ENCODE peak calls at places on chromosomes 3 and 15, in ten cellular contexts. One of them, this sample, is unnamed.

GRCh38 chr3:59300727-59301134 is 250.9 kb upstream of the CFAP20DC start:
- DNase-seq in Ammon's horn: no peak
- DNase-seq in HS-5: no peak
- DNase-seq in fibroblast of mammary gland: no peak
- DNase-seq in Calu3: no peak
- DNase-seq in T follicular helper cell: no peak
- DNase-seq in astrocyte of the spinal cord: no peak
- DNase-seq in neural progenitor cell: no peak
- DNase-seq in RWPE2: no peak
- DNase-seq in activated T-cell treated with anti-CD3 and anti-CD28 coated beads, Interleukin-2, amount 50 U/mL, for 48 hours: no peak
- DNase-seq in this sample: no peak

GRCh38 chr3:193971268-193971751 is 164.6 kb upstream of the HES1 start:
- DNase-seq in Ammon's horn: no peak
- DNase-seq in HS-5: no peak
- DNase-seq in fibroblast of mammary gland: peak; percentile 16
- DNase-seq in Calu3: peak; percentile 66
- DNase-seq in T follicular helper cell: no peak
- DNase-seq in astrocyte of the spinal cord: peak; percentile 79
- DNase-seq in neural progenitor cell: no peak
- DNase-seq in RWPE2: no peak
- DNase-seq in activated T-cell treated with anti-CD3 and anti-CD28 coated beads, Interleukin-2, amount 50 U/mL, for 48 hours: peak; percentile 28
- DNase-seq in this sample: no peak

GRCh38 chr3:56923546-56924224 is 121.9 kb upstream of the ARHGEF3 start:
- DNase-seq in Ammon's horn: no peak
- DNase-seq in HS-5: no peak
- DNase-seq in fibroblast of mammary gland: peak; percentile 40
- DNase-seq in Calu3: peak; percentile 51
- DNase-seq in T follicular helper cell: peak; percentile 44
- DNase-seq in astrocyte of the spinal cord: peak; percentile 47
- DNase-seq in neural progenitor cell: no peak
- DNase-seq in RWPE2: no peak
- DNase-seq in activated T-cell treated with anti-CD3 and anti-CD28 coated beads, Interleukin-2, amount 50 U/mL, for 48 hours: no peak
- DNase-seq in this sample: no peak

GRCh38 chr3:177294221-177294620 is 96.9 kb upstream of the TBL1XR1 start:
- DNase-seq in Ammon's horn: no peak
- DNase-seq in HS-5: no peak
- DNase-seq in fibroblast of mammary gland: peak; percentile 52
- DNase-seq in Calu3: peak; percentile 49
- DNase-seq in T follicular helper cell: no peak
- DNase-seq in astrocyte of the spinal cord: peak; percentile 38
- DNase-seq in neural progenitor cell: no peak
- DNase-seq in RWPE2: no peak
- DNase-seq in activated T-cell treated with anti-CD3 and anti-CD28 coated beads, Interleukin-2, amount 50 U/mL, for 48 hours: no peak
- DNase-seq in this sample: no peak

GRCh38 chr3:183455064-183455463 is 26.6 kb upstream of the MCF2L2 start:
- DNase-seq in Ammon's horn: peak; percentile 87
- DNase-seq in HS-5: no peak
- DNase-seq in fibroblast of mammary gland: peak; percentile 75
- DNase-seq in Calu3: no peak
- DNase-seq in T follicular helper cell: no peak
- DNase-seq in astrocyte of the spinal cord: peak; percentile 75
- DNase-seq in neural progenitor cell: no peak
- DNase-seq in RWPE2: no peak
- DNase-seq in activated T-cell treated with anti-CD3 and anti-CD28 coated beads, Interleukin-2, amount 50 U/mL, for 48 hours: no peak
- DNase-seq in this sample: no peak

GRCh38 chr3:48635222-48636021 is at the start of gene SLC26A6:
- DNase-seq in Ammon's horn: peak; percentile 98
- DNase-seq in HS-5: peak; percentile 81
- DNase-seq in fibroblast of mammary gland: peak; percentile 92
- DNase-seq in Calu3: peak; percentile 97
- DNase-seq in T follicular helper cell: peak; percentile 88
- DNase-seq in astrocyte of the spinal cord: peak; percentile 98
- DNase-seq in neural progenitor cell: peak; percentile 100
- DNase-seq in RWPE2: peak; percentile 96
- DNase-seq in activated T-cell treated with anti-CD3 and anti-CD28 coated beads, Interleukin-2, amount 50 U/mL, for 48 hours: peak; percentile 98
- DNase-seq in this sample: peak; percentile 98

GRCh38 chr3:71441925-71442620 is 141.5 kb downstream of the FOXP1 start:
- DNase-seq in Ammon's horn: no peak
- DNase-seq in HS-5: no peak
- DNase-seq in fibroblast of mammary gland: no peak
- DNase-seq in Calu3: no peak
- DNase-seq in T follicular helper cell: no peak
- DNase-seq in astrocyte of the spinal cord: no peak
- DNase-seq in neural progenitor cell: no peak
- DNase-seq in RWPE2: no peak
- DNase-seq in activated T-cell treated with anti-CD3 and anti-CD28 coated beads, Interleukin-2, amount 50 U/mL, for 48 hours: peak; percentile 28
- DNase-seq in this sample: no peak

GRCh38 chr15:101359365-101359947 is 64.4 kb upstream of the SNRPA1 start:
- DNase-seq in Ammon's horn: peak; percentile 24
- DNase-seq in HS-5: no peak
- DNase-seq in fibroblast of mammary gland: no peak
- DNase-seq in Calu3: no peak
- DNase-seq in T follicular helper cell: no peak
- DNase-seq in astrocyte of the spinal cord: no peak
- DNase-seq in neural progenitor cell: no peak
- DNase-seq in RWPE2: peak; percentile 94
- DNase-seq in activated T-cell treated with anti-CD3 and anti-CD28 coated beads, Interleukin-2, amount 50 U/mL, for 48 hours: no peak
- DNase-seq in this sample: no peak

GRCh38 chr15:75051161-75051560 is 27.8 kb downstream of the PPCDC start:
- DNase-seq in Ammon's horn: no peak
- DNase-seq in HS-5: no peak
- DNase-seq in fibroblast of mammary gland: no peak
- DNase-seq in Calu3: no peak
- DNase-seq in T follicular helper cell: no peak
- DNase-seq in astrocyte of the spinal cord: no peak
- DNase-seq in neural progenitor cell: no peak
- DNase-seq in RWPE2: no peak
- DNase-seq in activated T-cell treated with anti-CD3 and anti-CD28 coated beads, Interleukin-2, amount 50 U/mL, for 48 hours: no peak
- DNase-seq in this sample: no peak

GRCh38 chr15:101723161-101723873 is 956 bp downstream of the TARS3 start:
- DNase-seq in Ammon's horn: no peak
- DNase-seq in HS-5: no peak
- DNase-seq in fibroblast of mammary gland: peak; percentile 42
- DNase-seq in Calu3: no peak
- DNase-seq in T follicular helper cell: no peak
- DNase-seq in astrocyte of the spinal cord: peak; percentile 62
- DNase-seq in neural progenitor cell: no peak
- DNase-seq in RWPE2: no peak
- DNase-seq in activated T-cell treated with anti-CD3 and anti-CD28 coated beads, Interleukin-2, amount 50 U/mL, for 48 hours: peak; percentile 53
- DNase-seq in this sample: no peak

GRCh38 chr15:20356444-20357138 is 185.0 kb downstream of the GOLGA6L6 start:
- DNase-seq in Ammon's horn: peak; percentile 91
- DNase-seq in HS-5: peak; percentile 15
- DNase-seq in fibroblast of mammary gland: peak; percentile 19
- DNase-seq in Calu3: no peak
- DNase-seq in T follicular helper cell: peak; percentile 72
- DNase-seq in astrocyte of the spinal cord: no peak
- DNase-seq in neural progenitor cell: no peak
- DNase-seq in RWPE2: peak; percentile 73
- DNase-seq in activated T-cell treated with anti-CD3 and anti-CD28 coated beads, Interleukin-2, amount 50 U/mL, for 48 hours: peak; percentile 92
- DNase-seq in this sample: peak; percentile 60

GRCh38 chr3:159978353-159978752 is 10.3 kb upstream of the IL12A start:
- DNase-seq in Ammon's horn: no peak
- DNase-seq in HS-5: no peak
- DNase-seq in fibroblast of mammary gland: no peak
- DNase-seq in Calu3: no peak
- DNase-seq in T follicular helper cell: no peak
- DNase-seq in astrocyte of the spinal cord: peak; percentile 5
- DNase-seq in neural progenitor cell: no peak
- DNase-seq in RWPE2: no peak
- DNase-seq in activated T-cell treated with anti-CD3 and anti-CD28 coated beads, Interleukin-2, amount 50 U/mL, for 48 hours: no peak
- DNase-seq in this sample: no peak